ENCODE peak calls at places on chromosomes 16 and 17, in five cellular contexts. F, N, Y, O and B are unnamed samples.

GRCh38 chr16:88405325-88406060 is 22.7 kb downstream of the ZNF469 start:
- DNase-seq in F (no peak), O (peak), Y (no peak), N (no peak), B (no peak)

GRCh38 chr17:28874750-28875149 is 19.9 kb downstream of the ERAL1 start:
- DNase-seq in N (no peak), O (no peak), Y (no peak), F (no peak), B (no peak)

GRCh38 chr16:24635900-24636610 is 93.4 kb upstream of the TNRC6A start:
- DNase-seq in O (peak), Y (no peak), F (no peak), N (peak), B (peak)

GRCh38 chr16:56510544-56510943 is 9.3 kb downstream of the BBS2 start:
- DNase-seq in N (no peak), Y (no peak), O (no peak), F (no peak), B (no peak)

GRCh38 chr17:31587462-31587861 is 196.0 kb downstream of the RAB11FIP4 start:
- DNase-seq in Y (no peak), O (no peak), N (no peak), F (no peak), B (no peak)

GRCh38 chr17:67629963-67630320 is 87.8 kb upstream of the NOL11 start:
- DNase-seq in F (no peak), Y (peak), O (no peak), N (no peak), B (no peak)

GRCh38 chr17:63946440-63947363 is 14.6 kb upstream of the CD79B start:
- DNase-seq in O (peak), Y (peak), F (peak), N (no peak), B (peak)

GRCh38 chr16:14448874-14449273 is 181.2 kb downstream of the PARN start:
- DNase-seq in Y (no peak), F (no peak), O (no peak), N (no peak), B (no peak)

GRCh38 chr17:13523164-13523563 is 78.6 kb downstream of the HS3ST3A1 start:
- DNase-seq in O (no peak), N (no peak), F (no peak), Y (no peak), B (no peak)

GRCh38 chr17:962650-963049 is 16.9 kb downstream of the NXN start:
- DNase-seq in Y (peak), N (no peak), F (no peak), O (no peak), B (no peak)

GRCh38 chr17:29593546-29594440 is 861 bp downstream of the ANKRD13B start:
- DNase-seq in Y (peak), F (no peak), N (no peak), O (no peak), B (peak)

GRCh38 chr16:57647136-57647875 is 18.9 kb downstream of the ADGRG1 start:
- DNase-seq in O (no peak), Y (no peak), N (no peak), F (no peak), B (no peak)

GRCh38 chr16:86554917-86555762 is at the start of gene MTHFSD:
- DNase-seq in F (peak), Y (peak), O (peak), N (peak), B (peak)

GRCh38 chr17:19768046-19768782 is 20.1 kb upstream of the ALDH3A1 start:
- DNase-seq in F (no peak), O (no peak), N (no peak), Y (no peak), B (no peak)

GRCh38 chr16:85010446-85010930 is 847 bp downstream of the ZDHHC7 start:
- DNase-seq in N (no peak), Y (no peak), F (no peak), O (no peak), B (no peak)

GRCh38 chr16:85008267-85008666 is 3.1 kb downstream of the ZDHHC7 start:
- DNase-seq in Y (no peak), F (no peak), O (no peak), N (no peak), B (no peak)

GRCh38 chr16:85014311-85014710 is 3.0 kb upstream of the ZDHHC7 start:
- DNase-seq in F (no peak), Y (no peak), O (no peak), N (no peak), B (no peak)

GRCh38 chr16:85011846-85012284 is 530 bp upstream of the ZDHHC7 start:
- DNase-seq in N (no peak), O (no peak), Y (no peak), F (no peak), B (no peak)

DNA sequence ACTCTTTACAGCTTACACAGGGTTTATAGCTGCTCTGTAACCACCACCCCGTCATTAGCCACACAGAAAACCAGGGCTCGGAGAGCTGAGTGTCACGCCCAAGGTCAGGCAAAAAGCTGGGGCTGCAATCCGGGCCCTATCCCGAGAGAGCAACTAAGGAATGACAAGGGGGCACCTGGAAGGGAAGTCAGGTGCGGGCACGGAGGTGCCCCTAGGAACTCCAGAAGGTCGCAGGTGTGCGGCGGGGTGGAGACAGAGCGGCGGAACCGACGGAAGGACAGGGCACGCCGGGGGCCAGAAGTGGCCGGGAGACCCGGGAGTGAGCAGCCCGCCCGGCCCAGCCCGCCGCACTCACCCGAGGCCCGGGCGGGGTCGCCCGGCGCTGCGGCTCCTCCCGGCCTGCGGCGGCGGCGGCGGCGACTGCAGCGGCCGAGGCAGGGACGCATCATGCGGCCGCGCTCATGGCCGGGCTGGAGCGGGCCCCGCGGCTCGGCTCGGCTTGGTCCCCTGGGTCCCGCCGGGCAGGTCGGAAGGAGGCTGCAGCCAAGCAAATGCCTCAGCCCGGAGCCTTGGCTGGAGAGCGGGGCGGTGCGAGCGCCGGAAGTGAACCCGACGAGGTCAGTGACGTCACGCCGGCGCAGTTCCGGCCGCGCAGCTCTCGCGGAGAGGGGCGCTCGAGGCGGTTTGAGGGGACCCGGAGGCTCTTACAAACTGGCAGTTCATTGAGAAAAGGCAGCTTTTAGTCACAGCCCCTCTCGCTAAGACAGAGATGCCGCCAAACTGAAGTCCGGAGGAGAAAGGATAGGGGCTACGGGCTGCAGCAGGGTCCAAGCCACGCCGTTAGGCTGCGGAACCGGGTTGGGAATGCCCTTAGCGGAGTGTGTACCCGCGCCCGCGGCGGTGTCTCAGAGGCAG is at the start of gene ZDHHC7:
- DNase-seq in N (peak), Y (peak), O (peak), F (peak), B (peak)
- TF ChIP-seq CTCF in N (peak), Y (peak), O (no peak), F (no peak), B (no peak)

GRCh38 chr16:5024632-5025031 is 9.1 kb downstream of the NAGPA start:
- DNase-seq in Y (peak), N (no peak), O (peak), F (no peak), B (peak)
- TF ChIP-seq CTCF in Y (peak), N (peak), O (no peak), F (no peak), B (peak)

DNA sequence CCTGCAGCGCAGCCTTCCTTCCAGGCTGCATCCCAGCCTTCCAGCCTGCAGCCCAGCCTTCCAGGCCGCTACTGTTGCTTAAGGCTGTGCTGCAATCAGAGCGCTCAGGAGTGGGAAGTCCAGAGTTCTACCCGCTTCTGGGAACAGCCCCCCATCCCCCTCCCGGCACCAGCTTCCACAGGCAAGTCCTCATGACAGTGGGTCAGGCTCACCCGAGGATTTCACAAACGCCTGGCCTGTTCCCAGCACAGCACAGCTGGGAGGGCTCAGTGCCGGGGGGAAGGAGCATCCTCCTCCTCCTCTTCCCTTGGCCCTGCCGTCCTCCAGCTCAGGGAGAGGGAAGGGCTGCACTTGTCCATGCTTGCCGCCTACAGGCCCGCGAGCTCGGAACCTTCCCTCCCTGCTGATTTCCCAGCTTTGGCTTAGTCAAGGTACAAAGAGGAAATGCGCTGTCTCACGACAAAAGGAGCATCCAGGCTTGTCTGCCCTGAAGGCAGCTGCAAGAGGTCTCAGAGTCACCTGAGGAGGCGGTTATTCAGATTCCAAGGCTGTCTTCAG is 8.3 kb downstream of the SOCS3 start:
- DNase-seq in N (peak), F (no peak), O (peak), Y (peak), B (no peak)
- TF ChIP-seq CTCF in N (no peak), F (no peak), O (no peak), Y (no peak), B (no peak)

DNA sequence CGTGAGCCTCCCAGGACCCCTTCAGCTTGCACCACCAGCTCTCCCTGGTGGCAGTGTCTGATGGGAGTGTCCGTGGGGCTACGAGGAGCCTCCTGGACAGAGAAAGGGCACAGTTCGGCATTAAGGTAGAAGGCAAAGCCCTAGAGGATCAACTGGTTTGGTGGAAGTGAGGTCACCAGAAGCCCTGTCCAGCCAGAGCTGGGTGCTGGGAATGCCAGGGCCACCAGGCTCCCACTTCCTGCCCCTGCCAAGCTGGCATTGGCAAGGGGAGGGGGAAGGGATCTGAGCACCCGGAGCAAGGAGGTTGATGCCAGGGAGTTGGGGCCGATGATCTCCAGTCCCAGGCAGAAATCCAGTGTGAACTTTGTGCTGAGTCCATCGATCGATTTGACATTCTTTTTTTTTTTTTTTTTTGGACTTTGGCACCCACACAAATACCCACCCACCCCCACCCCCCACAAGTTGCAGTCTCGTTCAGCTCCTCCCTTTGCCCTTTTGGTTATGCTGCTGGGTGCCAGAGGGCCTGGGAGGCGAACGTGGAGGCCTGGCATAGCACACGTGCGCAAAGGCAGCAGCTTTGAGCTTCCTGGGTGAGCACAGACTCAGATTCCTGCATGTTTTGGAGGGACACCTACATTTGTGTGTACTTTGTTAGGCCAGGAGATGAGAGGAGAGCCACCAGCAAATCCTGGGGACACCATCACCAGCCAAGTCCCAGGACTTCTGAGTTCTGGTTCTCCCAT is 2.1 kb downstream of the NHERF1 start:
- DNase-seq in N (no peak), O (peak), F (no peak), Y (no peak), B (peak)
- TF ChIP-seq CTCF in N (no peak), O (no peak), F (no peak), Y (no peak), B (no peak)

DNA sequence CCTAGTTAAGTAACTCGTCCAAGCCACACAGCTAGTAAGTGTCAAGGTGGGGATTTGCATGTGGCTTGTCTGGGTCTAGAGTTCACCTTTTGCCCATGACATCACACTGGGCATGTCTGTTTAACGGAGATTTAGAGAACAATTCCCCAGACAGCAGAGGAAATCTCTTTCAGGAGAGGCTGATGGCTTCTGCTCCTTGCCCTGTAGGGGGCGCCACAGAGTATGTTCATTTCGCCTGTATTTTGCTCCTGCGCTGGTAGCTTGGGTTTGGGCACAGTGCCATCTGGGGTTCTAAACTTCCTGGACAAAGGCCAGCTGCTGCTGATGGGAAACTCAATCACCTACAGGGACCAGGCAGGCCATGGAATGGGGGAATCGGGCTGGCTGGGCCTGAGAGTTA is 20.4 kb downstream of the OTOA start:
- DNase-seq in N (no peak), F (no peak), O (no peak), Y (peak), B (peak)
- TF ChIP-seq CTCF in N (no peak), F (no peak), O (no peak), Y (peak), B (peak)

GRCh38 chr17:2937331-2938003 is 125.9 kb downstream of the OR1D5 start:
- DNase-seq in O (no peak), N (no peak), F (no peak), Y (no peak), B (no peak)
- TF ChIP-seq CTCF in O (no peak), N (no peak), F (no peak), Y (no peak), B (no peak)

GRCh38 chr16:27347930-27348685 is 34.3 kb downstream of the IL4R start:
- DNase-seq in N (no peak), F (no peak), Y (no peak), O (no peak), B (peak)
- TF ChIP-seq CTCF in N (no peak), F (no peak), Y (no peak), O (no peak), B (no peak)

DNA sequence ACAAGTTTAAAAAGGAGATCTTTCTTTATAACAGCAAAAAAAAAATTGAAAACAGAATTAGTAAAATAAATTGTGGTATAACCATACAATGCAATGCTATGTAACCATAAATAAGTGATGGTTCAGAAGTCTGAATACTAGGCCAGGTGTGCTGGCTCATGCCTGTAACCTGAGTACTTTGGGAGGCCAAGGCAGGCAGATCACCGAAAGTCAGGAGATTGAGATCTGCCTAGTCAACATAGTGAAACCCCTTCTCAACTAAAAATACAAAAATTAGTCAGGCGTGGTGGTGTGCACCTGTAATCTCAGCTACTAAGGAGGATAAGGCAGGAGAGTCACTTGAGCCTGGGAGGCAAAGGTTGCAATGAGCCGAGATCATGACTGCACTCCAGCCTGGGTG is 34.6 kb downstream of the CCT6B start:
- DNase-seq in F (no peak), N (no peak), Y (no peak), O (no peak), B (no peak)
- TF ChIP-seq CTCF in F (no peak), N (no peak), Y (no peak), O (no peak), B (no peak)